ENCODE peak calls at places on chromosome 16, in ten cellular contexts. L, M, U, J, F, Q, X, Z, Y and T are unnamed samples.

GRCh38 chr16:12320298-12320706 is 343.8 kb downstream of the SNX29 start:
- DNase-seq in J (no peak), Z (no peak), M (no peak), X (no peak), U (peak), F (no peak), L (no peak), Y (no peak), Q (no peak), T (no peak)

GRCh38 chr16:30051518-30051917 is 14.0 kb upstream of the ALDOA start:
- DNase-seq in U (peak), X (no peak), Z (no peak), Y (no peak), F (no peak), L (no peak), J (no peak), M (no peak), Q (no peak), T (peak)

GRCh38 chr16:56789360-56789759 is 59.4 kb downstream of the NUP93 start:
- DNase-seq in M (peak), Y (peak), X (no peak), F (no peak), J (peak), L (peak), U (peak), Z (no peak), Q (peak), T (peak)

GRCh38 chr16:81590714-81591537 is 146.3 kb downstream of the CMIP start:
- DNase-seq in X (no peak), Y (no peak), F (no peak), Q (no peak), L (no peak), M (no peak), J (no peak), U (no peak), Z (no peak), T (no peak)

GRCh38 chr16:54430491-54431030 is 144.0 kb upstream of the IRX3 start:
- DNase-seq in U (peak), Q (no peak), Z (no peak), F (no peak), M (no peak), X (no peak), L (no peak), Y (no peak), J (no peak), T (no peak)

GRCh38 chr16:88973007-88973410 is 4.0 kb downstream of the CBFA2T3 start:
- DNase-seq in Y (no peak), Z (peak), M (no peak), X (peak), J (no peak), Q (no peak), U (no peak), L (peak), F (no peak), T (no peak)

GRCh38 chr16:57609541-57610401 is 18.7 kb upstream of the ADGRG1 start:
- DNase-seq in U (no peak), L (no peak), X (no peak), M (peak), F (peak), Y (no peak), Q (no peak), Z (peak), J (peak), T (no peak)

GRCh38 chr16:19559242-19559910 is 3.9 kb downstream of the VPS35L start:
- DNase-seq in F (no peak), Z (no peak), J (no peak), L (peak), U (peak), Q (peak), Y (no peak), M (no peak), X (peak), T (peak)

GRCh38 chr16:87931504-87931903 is 4.8 kb downstream of the CA5A start:
- DNase-seq in L (peak), Y (no peak), X (no peak), J (no peak), Z (no peak), U (no peak), M (no peak), F (no peak), Q (no peak), T (no peak)

GRCh38 chr16:79833559-79833958 is 233.0 kb upstream of the MAF start:
- DNase-seq in M (no peak), J (no peak), F (no peak), Q (no peak), X (no peak), Z (no peak), L (no peak), Y (no peak), U (no peak), T (no peak)

GRCh38 chr16:60203525-60204124 is 1469.5 kb upstream of the GOT2 start:
- DNase-seq in Z (no peak), X (no peak), Q (peak), F (no peak), U (peak), Y (no peak), J (no peak), L (no peak), M (no peak), T (peak)

GRCh38 chr16:12340151-12340733 is 363.7 kb downstream of the SNX29 start:
- DNase-seq in Q (peak), Z (no peak), M (no peak), F (no peak), X (no peak), J (no peak), U (peak), Y (no peak), L (no peak), T (peak)

GRCh38 chr16:9447195-9447551 is 355.7 kb downstream of the HAPSTR1 start:
- DNase-seq in Y (no peak), U (no peak), F (no peak), J (no peak), Q (no peak), M (peak), Z (no peak), L (no peak), X (no peak), T (no peak)

GRCh38 chr16:87823146-87823929 is 46.0 kb downstream of the SLC7A5 start:
- DNase-seq in U (no peak), Y (no peak), J (no peak), F (no peak), M (no peak), X (no peak), Z (no peak), Q (no peak), L (peak), T (peak)

GRCh38 chr16:46871587-46871986 is 12.6 kb upstream of the GPT2 start:
- DNase-seq in U (no peak), M (no peak), F (no peak), X (no peak), Y (no peak), L (no peak), Q (no peak), Z (peak), J (no peak), T (no peak)

GRCh38 chr16:31386157-31386984 is 6.8 kb upstream of the ITGAD start:
- DNase-seq in U (peak), F (no peak), L (no peak), Z (no peak), Y (no peak), Q (peak), X (no peak), J (no peak), M (no peak), T (peak)

GRCh38 chr16:51971184-51971583 is 575.8 kb downstream of the TOX3 start:
- DNase-seq in F (no peak), L (peak), M (no peak), Z (no peak), U (peak), X (peak), Y (no peak), J (no peak), Q (peak), T (peak)

DNA sequence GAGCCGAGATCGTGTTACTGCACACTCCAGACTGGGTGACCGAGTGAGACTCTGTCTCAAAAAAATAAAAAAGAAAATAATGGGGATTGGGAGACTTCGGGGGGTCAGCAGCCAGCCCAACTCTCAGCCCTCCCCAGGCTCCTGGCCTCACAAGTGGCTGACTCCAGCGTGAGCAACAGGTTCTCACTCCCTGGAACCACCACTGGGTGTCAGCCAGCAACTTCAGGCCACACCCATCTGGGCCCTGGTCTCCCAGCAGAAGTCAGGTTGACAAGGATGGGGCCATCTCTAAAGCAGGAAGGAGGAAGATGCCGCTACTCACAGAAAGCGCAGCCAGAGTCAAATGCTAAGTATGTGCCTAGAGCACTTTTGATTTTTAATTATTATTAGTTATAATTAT is 139.4 kb downstream of the C16orf78 start:
- DNase-seq in U (no peak), Q (peak), F (no peak), J (no peak), Y (no peak), L (peak), X (no peak), M (no peak), Z (peak), T (no peak)
- TF ChIP-seq CTCF in U (no peak), Q (no peak), F (peak), J (no peak), Y (no peak), L (peak), X (no peak), M (peak), Z (no peak), T (no peak)

GRCh38 chr16:52976539-52977167 is 76.0 kb downstream of the CHD9NB start:
- DNase-seq in Q (peak), L (no peak), Y (no peak), F (no peak), U (peak), X (no peak), M (no peak), Z (no peak), J (no peak), T (peak)
- TF ChIP-seq CTCF in Q (peak), L (peak), Y (peak), F (peak), U (peak), X (peak), M (peak), Z (peak), J (no peak), T (peak)

GRCh38 chr16:14015948-14016347 is 55.2 kb upstream of the MRTFB start:
- DNase-seq in L (no peak), M (peak), F (no peak), J (peak), Y (no peak), X (no peak), Q (peak), U (peak), Z (no peak), T (peak)
- TF ChIP-seq CTCF in L (no peak), M (no peak), F (no peak), J (no peak), Y (no peak), X (no peak), Q (no peak), U (peak), Z (no peak), T (no peak)

DNA sequence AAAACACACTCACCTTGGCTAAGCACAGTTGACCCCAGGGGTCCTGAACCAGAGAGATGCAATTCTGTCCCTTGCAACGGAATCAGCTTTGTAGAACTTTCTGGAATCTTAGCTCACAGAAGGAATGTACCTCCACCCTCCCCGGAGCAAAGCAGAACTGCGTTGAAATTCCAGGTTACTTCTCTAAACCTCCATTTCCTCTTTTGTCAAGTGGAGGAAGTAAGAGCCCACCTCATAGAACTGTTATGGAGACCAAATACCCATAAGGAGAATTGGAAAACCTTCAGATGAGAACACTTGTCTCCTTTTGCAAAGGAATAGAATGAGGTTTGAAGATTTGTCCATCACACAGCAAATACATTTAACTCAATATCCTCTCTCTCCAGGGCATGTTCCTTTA is 86.6 kb upstream of the RBBP6 start:
- DNase-seq in U (no peak), X (no peak), Y (no peak), L (no peak), Z (no peak), M (no peak), F (no peak), J (no peak), Q (no peak), T (no peak)
- TF ChIP-seq CTCF in U (no peak), X (no peak), Y (no peak), L (no peak), Z (no peak), M (no peak), F (no peak), J (no peak), Q (no peak), T (no peak)

GRCh38 chr16:660132-660458 is 7.8 kb upstream of the RHOT2 start:
- DNase-seq in U (no peak), Q (no peak), Z (no peak), L (no peak), Y (no peak), M (no peak), F (no peak), X (no peak), J (no peak), T (no peak)
- TF ChIP-seq CTCF in U (no peak), Q (no peak), Z (no peak), L (no peak), Y (no peak), M (no peak), F (no peak), X (no peak), J (no peak), T (no peak)

GRCh38 chr16:68093816-68094613 is 8.8 kb downstream of the NFATC3 start:
- DNase-seq in Q (peak), Z (no peak), J (no peak), X (no peak), F (no peak), L (no peak), Y (no peak), U (peak), M (no peak), T (peak)

GRCh38 chr16:68097895-68098294 is 12.7 kb downstream of the NFATC3 start:
- DNase-seq in F (no peak), X (no peak), J (no peak), Q (no peak), Y (no peak), M (no peak), L (no peak), U (no peak), Z (no peak), T (no peak)

GRCh38 chr16:68094614-68094934 is 9.4 kb downstream of the NFATC3 start:
- DNase-seq in L (no peak), U (no peak), F (no peak), Q (no peak), J (no peak), X (no peak), Z (no peak), Y (no peak), M (no peak), T (no peak)

GRCh38 chr16:68096491-68096890 is 11.3 kb downstream of the NFATC3 start:
- DNase-seq in J (no peak), Z (no peak), Y (no peak), F (no peak), X (no peak), L (no peak), U (no peak), Q (no peak), M (no peak), T (no peak)

DNA sequence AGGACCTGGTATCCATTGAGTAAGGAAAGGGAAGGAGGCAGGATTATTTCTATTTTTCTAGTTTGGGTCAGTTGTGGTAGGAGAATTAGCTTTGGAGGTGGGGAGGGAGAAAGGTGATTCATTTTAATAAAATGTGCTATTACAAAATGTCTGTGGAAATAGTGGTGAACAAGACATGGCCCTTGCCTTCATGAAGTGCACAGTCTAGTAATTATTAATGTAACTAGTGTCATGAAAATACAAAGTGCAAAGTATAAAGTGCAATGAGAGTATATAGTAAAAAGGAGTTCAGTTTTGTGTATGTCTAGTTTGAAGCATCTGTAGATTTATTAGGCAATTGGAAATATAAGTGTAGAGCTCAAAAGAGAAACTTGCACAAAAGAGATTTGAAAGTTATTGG is 11.9 kb downstream of the NFATC3 start:
- DNase-seq in Z (no peak), F (no peak), U (no peak), X (no peak), M (no peak), L (no peak), Q (no peak), Y (no peak), J (no peak), T (no peak)
- TF ChIP-seq CTCF in Z (no peak), F (no peak), U (no peak), X (no peak), M (no peak), L (no peak), Q (no peak), Y (no peak), J (no peak), T (no peak)